ENCODE peak calls at places on chromosome 15, in six cellular contexts. U is naive thymus-derived CD4-positive, alpha-beta T cell; A is Peyer's patch; O is SK-N-SH; C is right lobe of liver; P is suprapubic skin. K is an unnamed sample. For H3K4me1, the result is how much of the 10 kb centered on the place peaks cover.

GRCh38 chr15:36844453-36845094 is 255.8 kb downstream of the MEIS2 start:
- DNase-seq in O (no peak), P (no peak), U (no peak), A (no peak), C (no peak), K (no peak)

GRCh38 chr15:69854521-69855171 is 243.1 kb downstream of the TLE3 start:
- DNase-seq in U (no peak), A (no peak), O (peak), C (no peak), P (no peak), K (peak)

GRCh38 chr15:91632176-91632575 is 221.3 kb upstream of the SLCO3A1 start:
- DNase-seq in U (no peak), C (no peak), O (no peak), A (no peak), P (no peak), K (no peak)

GRCh38 chr15:43553021-43553420 is 35.6 kb downstream of the MAP1A start:
- DNase-seq in A (no peak), U (no peak), P (no peak), C (no peak), O (no peak), K (no peak)

GRCh38 chr15:21261965-21262850 is 178.1 kb downstream of the POTEB3 start:
- DNase-seq in U (no peak), P (no peak), C (peak), O (peak), A (peak), K (no peak)

GRCh38 chr15:62779041-62779810 is 263.3 kb upstream of the TPM1 start:
- DNase-seq in O (no peak), A (no peak), C (no peak), U (no peak), P (no peak), K (peak)

GRCh38 chr15:69391046-69391757 is 22.9 kb upstream of the KIF23 start:
- DNase-seq in U (no peak), C (no peak), P (no peak), O (no peak), A (no peak), K (no peak)

GRCh38 chr15:85690546-85691226 is 104.0 kb downstream of the KLHL25 start:
- DNase-seq in U (no peak), C (no peak), P (no peak), A (no peak), O (no peak), K (no peak)

GRCh38 chr15:38564557-38565286 is at the start of gene RASGRP1:
- DNase-seq in C (peak), A (peak), U (peak), O (peak), P (no peak), K (peak)

GRCh38 chr15:98952381-98952803 is 55.2 kb downstream of the PGPEP1L start:
- DNase-seq in C (no peak), U (no peak), P (no peak), A (no peak), O (no peak), K (no peak)

GRCh38 chr15:90035095-90035834 is 34.1 kb downstream of the ZNF710 start:
- DNase-seq in O (no peak), C (peak), A (peak), P (peak), U (no peak), K (no peak)

GRCh38 chr15:57655087-57655486 is 51.4 kb upstream of the POLR2M start:
- DNase-seq in O (no peak), A (no peak), C (no peak), P (no peak), U (no peak), K (no peak)

GRCh38 chr15:39784638-39785037 is 2.0 kb upstream of the FSIP1 start:
- DNase-seq in P (no peak), C (no peak), O (no peak), U (no peak), A (no peak), K (no peak)

GRCh38 chr15:92170897-92171296 is 222.8 kb upstream of the ST8SIA2 start:
- DNase-seq in A (no peak), U (no peak), P (no peak), O (no peak), C (no peak), K (no peak)

GRCh38 chr15:70264014-70264492 is 166.3 kb upstream of the TLE3 start:
- DNase-seq in O (peak), P (no peak), U (no peak), A (no peak), C (no peak), K (peak)

GRCh38 chr15:77710171-77710570 is 77.5 kb upstream of the LINGO1 start:
- DNase-seq in U (no peak), P (no peak), C (no peak), O (no peak), A (no peak), K (no peak)

GRCh38 chr15:76663529-76663928 is 241.6 kb downstream of the SCAPER start:
- DNase-seq in A (no peak), P (no peak), U (no peak), C (no peak), O (no peak), K (no peak)

GRCh38 chr15:25832158-25832557 is 31.0 kb downstream of the ATP10A start:
- DNase-seq in P (no peak), C (no peak), A (no peak), U (no peak), O (no peak), K (no peak)

GRCh38 chr15:31456329-31457060 is 129.9 kb downstream of the KLF13 start:
- DNase-seq in P (peak), C (no peak), A (no peak), O (no peak), U (no peak), K (no peak)

GRCh38 chr15:31197497-31198414 is 96.2 kb upstream of the TRPM1 start:
- DNase-seq in C (peak), A (no peak), O (peak), U (no peak), P (no peak), K (peak)

GRCh38 chr15:70013647-70014310 is 83.9 kb downstream of the TLE3 start:
- DNase-seq in A (no peak), O (no peak), C (no peak), P (no peak), U (no peak), K (no peak)

GRCh38 chr15:87263844-87264243 is 992.7 kb downstream of the NTRK3 start:
- DNase-seq in U (no peak), C (no peak), A (no peak), P (no peak), O (no peak), K (no peak)

GRCh38 chr15:78024141-78024567 is 53.4 kb downstream of the TBC1D2B start:
- DNase-seq in A (no peak), P (no peak), C (no peak), O (no peak), U (no peak), K (peak)

GRCh38 chr15:62549345-62549970 is 384.4 kb upstream of the C2CD4B start:
- DNase-seq in O (peak), A (peak), C (no peak), U (no peak), P (no peak), K (peak)

GRCh38 chr15:71201471-71201870 is 86.2 kb downstream of the THSD4 start:
- DNase-seq in O (no peak), A (no peak), U (no peak), C (no peak), P (no peak), K (peak)

GRCh38 chr15:98951004-98951403 is 56.6 kb downstream of the PGPEP1L start:
- DNase-seq in P (no peak), C (no peak), O (no peak), A (no peak), U (no peak), K (no peak)

GRCh38 chr15:51731549-51732267 is 5.7 kb downstream of the LYSMD2 start:
- DNase-seq in O (no peak), C (peak), A (peak), U (peak), P (no peak), K (no peak)

GRCh38 chr15:85777291-85778106 is 17.2 kb downstream of the KLHL25 start:
- DNase-seq in O (no peak), U (no peak), P (no peak), A (no peak), C (no peak), K (no peak)

GRCh38 chr15:31458591-31458990 is 132.0 kb downstream of the KLF13 start:
- DNase-seq in O (no peak), A (no peak), C (no peak), P (peak), U (no peak), K (no peak)

GRCh38 chr15:96693990-96694517 is 363.6 kb downstream of the NR2F2 start:
- DNase-seq in P (no peak), O (no peak), C (no peak), A (no peak), U (no peak), K (no peak)

GRCh38 chr15:43441316-43441715 is 51.6 kb downstream of the TP53BP1 start:
- DNase-seq in U (no peak), O (peak), C (no peak), A (no peak), P (no peak), K (no peak)

GRCh38 chr15:68228971-68229385 is 550 bp downstream of the CLN6 start:
- DNase-seq in P (peak), A (no peak), C (no peak), U (no peak), O (no peak), K (no peak)

DNA sequence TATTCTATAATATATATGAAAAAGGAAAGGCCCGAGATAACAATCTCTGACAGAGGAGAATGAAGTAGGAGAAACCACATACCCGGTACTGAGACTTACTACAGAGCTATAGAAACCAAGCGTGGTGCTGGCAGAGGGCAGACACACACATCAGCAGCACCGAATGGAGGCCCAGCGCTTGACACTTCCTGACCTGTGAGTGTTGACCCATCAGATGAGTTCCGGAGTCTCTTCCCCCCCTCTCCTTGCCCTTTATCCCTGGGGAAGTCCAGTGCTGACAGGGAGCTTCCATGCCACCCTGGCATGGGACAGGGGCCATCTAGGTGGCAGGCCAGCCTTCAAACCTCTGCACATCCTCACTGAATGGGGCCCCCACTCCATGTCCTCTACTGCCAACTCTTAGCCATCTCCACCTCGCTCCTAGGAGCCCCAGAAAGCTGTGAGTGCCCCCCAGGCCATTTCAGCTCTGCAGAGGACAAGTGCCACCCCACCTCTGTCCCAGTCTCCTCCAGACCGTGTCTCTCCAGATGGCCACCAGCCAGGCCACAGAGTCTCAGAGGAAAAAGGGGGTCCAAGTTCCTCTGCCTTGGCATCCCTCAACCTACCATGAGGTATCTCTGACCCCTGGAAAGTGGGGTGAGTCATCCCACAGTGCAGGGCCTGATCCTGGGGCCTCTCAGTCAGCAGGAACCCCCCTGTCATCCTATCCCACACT is 116.6 kb upstream of the ALDH1A3 start:
- DNase-seq in C (no peak), U (no peak), O (peak), P (no peak), A (peak), K (no peak)
- H3K4me3 ChIP-seq in C (no peak), U (no peak), O (no peak), P (no peak), A (no peak), K (no peak)

GRCh38 chr15:72205896-72206676 is 8.5 kb upstream of the GRAMD2A start:
- DNase-seq in C (no peak), U (no peak), A (no peak), O (no peak), P (no peak), K (no peak)

GRCh38 chr15:72207576-72208085 is 10.0 kb upstream of the GRAMD2A start:
- DNase-seq in O (no peak), P (no peak), A (no peak), C (no peak), U (no peak), K (no peak)

GRCh38 chr15:72203507-72203837 is 5.9 kb upstream of the GRAMD2A start:
- DNase-seq in U (no peak), C (no peak), P (no peak), A (no peak), O (peak), K (no peak)

GRCh38 chr15:72205273-72205672 is 7.7 kb upstream of the GRAMD2A start:
- DNase-seq in A (no peak), O (no peak), U (no peak), C (no peak), P (no peak), K (no peak)

GRCh38 chr15:72206677-72207000 is 9.1 kb upstream of the GRAMD2A start:
- DNase-seq in C (no peak), O (no peak), U (no peak), P (no peak), A (no peak), K (no peak)
- H3K4me1 ChIP-seq in C (under half), O (under half), U (under half), P (under half), A (under half), K (under half)

DNA sequence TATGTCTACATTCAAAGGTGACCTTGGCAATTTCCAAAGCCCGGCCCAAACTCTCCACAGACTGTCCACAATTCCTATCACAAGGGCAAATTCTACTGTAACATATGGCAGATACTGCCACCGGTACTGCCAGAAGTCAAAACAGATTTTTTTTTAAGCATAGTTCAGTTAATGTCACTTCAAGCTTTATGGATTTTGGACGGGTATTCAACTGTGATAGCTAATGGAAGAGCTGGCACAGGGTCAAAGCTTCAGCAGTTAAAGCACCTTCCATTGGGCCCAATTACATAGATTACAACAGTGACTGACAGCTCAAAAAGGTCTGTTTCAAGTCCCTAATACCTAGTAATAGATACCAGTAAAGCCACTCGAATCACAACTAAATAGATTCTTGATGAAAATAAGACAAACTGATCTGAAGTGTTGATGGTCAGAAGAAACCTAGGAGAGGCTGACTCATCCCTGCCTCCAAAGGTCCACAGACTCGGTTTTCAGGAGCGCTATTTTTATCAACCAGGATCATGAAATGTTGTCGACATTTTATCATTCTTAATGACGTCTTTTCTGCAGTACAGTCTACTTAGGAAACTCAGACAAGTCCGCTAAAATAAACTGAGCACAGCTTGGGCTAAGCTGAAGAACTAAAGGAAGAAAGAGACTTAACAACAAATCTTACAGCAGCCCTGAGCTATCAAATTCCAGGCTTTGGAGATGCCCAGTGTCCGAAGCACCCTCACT is 38.7 kb downstream of the ANXA2 start:
- DNase-seq in U (no peak), O (peak), C (no peak), P (no peak), A (no peak), K (no peak)
- H3K4me3 ChIP-seq in U (no peak), O (peak), C (no peak), P (no peak), A (no peak), K (no peak)

GRCh38 chr15:33096134-33096533 is 98.4 kb downstream of the FMN1 start:
- DNase-seq in A (no peak), O (no peak), P (no peak), U (no peak), C (no peak), K (no peak)

GRCh38 chr15:33091983-33092688 is 102.4 kb downstream of the FMN1 start:
- DNase-seq in U (no peak), C (no peak), O (no peak), P (no peak), A (peak), K (no peak)

GRCh38 chr15:33089878-33090757 is 104.4 kb downstream of the FMN1 start:
- DNase-seq in O (no peak), U (no peak), A (no peak), P (no peak), C (no peak), K (no peak)

GRCh38 chr15:33094336-33094735 is 100.2 kb downstream of the FMN1 start:
- DNase-seq in U (no peak), C (no peak), O (no peak), P (no peak), A (no peak), K (peak)

GRCh38 chr15:33093234-33093633 is 101.3 kb downstream of the FMN1 start:
- DNase-seq in C (no peak), O (no peak), U (no peak), P (no peak), A (no peak), K (no peak)
- H3K4me1 ChIP-seq in C (under half), O (under half), U (under half), P (under half), A (under half), K (under half)

GRCh38 chr15:23866832-23867231 is 179.7 kb upstream of the NDN start:
- DNase-seq in C (no peak), U (no peak), P (no peak), O (peak), A (no peak), K (peak)

GRCh38 chr15:23869391-23869790 is 182.3 kb upstream of the NDN start:
- DNase-seq in P (no peak), U (no peak), O (peak), A (no peak), C (no peak), K (peak)
- H3K4me3 ChIP-seq in P (no peak), U (no peak), O (peak), A (no peak), C (no peak), K (peak)

GRCh38 chr15:72217216-72217615 is 13.8 kb downstream of the PKM start:
- DNase-seq in A (no peak), P (no peak), O (no peak), U (no peak), C (no peak), K (no peak)

GRCh38 chr15:72216079-72216478 is 14.9 kb downstream of the PKM start:
- DNase-seq in U (no peak), P (no peak), A (no peak), C (no peak), O (no peak), K (no peak)

GRCh38 chr15:72222433-72222832 is 8.6 kb downstream of the PKM start:
- DNase-seq in U (no peak), A (peak), P (no peak), O (no peak), C (peak), K (no peak)

DNA sequence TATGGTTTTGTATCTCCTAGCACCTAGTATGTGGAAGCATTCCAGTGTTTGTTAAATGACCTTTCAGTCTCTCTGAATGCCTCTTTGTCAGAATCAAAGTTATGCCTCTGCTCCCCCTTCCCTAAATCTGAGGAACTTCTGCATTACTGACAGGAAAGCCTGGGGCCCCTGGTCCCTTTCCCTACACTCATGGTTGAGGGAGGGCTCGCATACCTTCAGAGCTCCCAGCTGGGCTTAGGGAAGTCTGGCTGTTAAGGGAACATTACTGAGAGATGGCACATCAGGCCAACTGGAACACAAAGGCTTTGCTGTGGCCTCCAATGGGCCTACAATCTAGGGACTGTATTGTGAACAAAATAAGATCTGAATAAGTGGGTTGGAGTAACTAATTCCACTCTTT is 10.3 kb downstream of the PKM start:
- DNase-seq in A (peak), C (no peak), U (no peak), O (no peak), P (no peak), K (no peak)
- H3K4me1 ChIP-seq in A (under half), C (under half), U (under half), O (under half), P (under half), K (half or more)

GRCh38 chr15:99967841-99968371 is 234.7 kb upstream of the LYSMD4 start:
- DNase-seq in A (peak), P (peak), U (no peak), O (no peak), C (no peak), K (no peak)

GRCh38 chr15:99965376-99965775 is 232.1 kb upstream of the LYSMD4 start:
- DNase-seq in C (no peak), P (peak), A (no peak), O (peak), U (no peak), K (no peak)

GRCh38 chr15:99969261-99969960 is 236.2 kb upstream of the LYSMD4 start:
- DNase-seq in C (no peak), P (peak), U (no peak), O (no peak), A (peak), K (no peak)

GRCh38 chr15:99963976-99964375 is 230.7 kb upstream of the LYSMD4 start:
- DNase-seq in A (no peak), U (no peak), P (peak), C (no peak), O (peak), K (no peak)

DNA sequence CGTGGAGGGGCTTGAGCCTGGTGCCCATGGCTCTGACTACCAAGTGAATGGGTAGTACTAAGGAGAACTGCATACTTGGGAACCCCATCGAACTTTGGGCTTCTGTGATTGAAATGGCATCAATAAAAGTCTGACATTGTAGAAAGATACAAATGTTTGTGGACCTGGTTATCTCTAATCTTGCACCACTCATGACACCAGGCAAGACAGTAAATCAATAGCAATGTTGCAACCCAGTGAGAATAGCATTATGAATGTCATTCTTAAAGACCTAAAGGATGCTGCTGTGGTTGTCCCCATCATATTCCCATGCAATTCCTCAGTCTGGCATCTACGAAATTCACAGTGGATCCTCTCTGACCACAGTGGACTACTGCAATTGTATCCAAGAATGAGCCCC is 233.6 kb upstream of the LYSMD4 start:
- DNase-seq in P (no peak), C (no peak), A (no peak), U (no peak), O (no peak), K (no peak)
- H3K4me3 ChIP-seq in P (no peak), C (no peak), A (no peak), U (no peak), O (no peak), K (no peak)

K was measured in cardiac muscle cell.